ENCODE peak calls at places on chromosomes 13 and 19, in ten cellular contexts. H is OCI-LY7, E is GM23338, A is GM23248, K is SK-N-SH, L is HCT116, Q is MM.1S, F is PC-3, O is hepatocyte, P is Karpas-422. M is an unnamed sample. For H3K9me2, the result is how much of the 10 kb centered on the place peaks cover.

GRCh38 chr13:20654156-20654555 is 49.3 kb upstream of the IL17D start:
- DNase-seq in A (peak), L (no peak), O (no peak), F (peak), E (no peak), K (no peak), P (no peak), Q (no peak), H (no peak), M (no peak)

GRCh38 chr13:21218351-21219043 is 42.0 kb downstream of the MRPL57 start:
- DNase-seq in O (no peak), H (no peak), P (no peak), K (no peak), A (no peak), E (no peak), L (no peak), F (peak), Q (peak), M (no peak)

GRCh38 chr19:15417699-15418098 is 1.1 kb downstream of the AKAP8L start:
- DNase-seq in Q (no peak), F (peak), K (no peak), L (no peak), P (no peak), H (peak), O (no peak), A (peak), E (no peak), M (no peak)

GRCh38 chr19:42178791-42179500 is 38.5 kb downstream of the DEDD2 start:
- DNase-seq in P (peak), F (no peak), O (no peak), A (no peak), L (no peak), K (peak), E (peak), Q (no peak), H (peak), M (no peak)

GRCh38 chr19:3494051-3494450 is 6.4 kb downstream of the DOHH start:
- DNase-seq in Q (no peak), H (peak), K (peak), E (peak), F (no peak), L (no peak), A (no peak), O (no peak), P (peak), M (no peak)

GRCh38 chr19:49879243-49879960 is 1.9 kb downstream of the TBC1D17 start:
- DNase-seq in H (no peak), E (no peak), O (no peak), P (peak), L (peak), F (peak), K (no peak), A (no peak), Q (no peak), M (no peak)

GRCh38 chr13:113915786-113916329 is 52.0 kb upstream of the GAS6 start:
- DNase-seq in O (no peak), Q (no peak), E (no peak), H (no peak), F (no peak), L (no peak), P (no peak), A (no peak), K (no peak), M (no peak)

GRCh38 chr13:66154981-66155380 is 1075.2 kb downstream of the PCDH9 start:
- DNase-seq in Q (no peak), F (no peak), A (no peak), O (no peak), H (peak), E (no peak), K (no peak), L (no peak), P (no peak), M (no peak)

GRCh38 chr19:30968210-30968609 is 381.0 kb downstream of the TSHZ3 start:
- DNase-seq in Q (peak), E (peak), L (no peak), A (peak), H (no peak), K (no peak), O (no peak), P (peak), F (no peak), M (peak)

GRCh38 chr13:111363591-111363990 is 43.1 kb downstream of the TEX29 start:
- DNase-seq in P (no peak), A (no peak), E (no peak), Q (no peak), F (no peak), O (no peak), H (no peak), L (no peak), K (no peak), M (no peak)

GRCh38 chr13:27379694-27380596 is 44.5 kb upstream of the GTF3A start:
- DNase-seq in L (peak), A (peak), E (peak), P (peak), F (peak), Q (peak), H (peak), K (peak), O (peak), M (peak)

GRCh38 chr13:31053896-31054295 is 107.8 kb downstream of the HSPH1 start:
- DNase-seq in K (no peak), H (no peak), Q (no peak), P (no peak), A (no peak), O (no peak), L (no peak), F (no peak), E (no peak), M (no peak)

GRCh38 chr13:43934273-43934672 is 54.6 kb downstream of the LACC1 start:
- DNase-seq in F (peak), Q (no peak), A (peak), E (no peak), L (no peak), P (no peak), O (no peak), H (no peak), K (no peak), M (no peak)

GRCh38 chr13:43935878-43936277 is 56.2 kb downstream of the LACC1 start:
- DNase-seq in Q (no peak), P (no peak), L (no peak), E (no peak), O (no peak), H (no peak), A (peak), F (no peak), K (no peak), M (no peak)

GRCh38 chr13:43937839-43938238 is 58.1 kb downstream of the LACC1 start:
- DNase-seq in P (no peak), K (no peak), A (no peak), H (no peak), O (no peak), L (no peak), F (no peak), Q (no peak), E (no peak), M (no peak)

GRCh38 chr13:43936630-43937029 is 56.9 kb downstream of the LACC1 start:
- DNase-seq in L (no peak), F (no peak), P (no peak), E (no peak), A (peak), O (no peak), Q (no peak), H (no peak), K (no peak), M (no peak)

GRCh38 chr13:43933378-43933777 is 53.7 kb downstream of the LACC1 start:
- DNase-seq in K (no peak), A (no peak), O (no peak), H (no peak), L (no peak), Q (no peak), F (no peak), E (no peak), P (no peak), M (no peak)
- H3K9me2 ChIP-seq in K (under half), A (under half), O (under half), H (under half), L (under half), Q (under half), F (under half), E (under half), P (under half), M (under half)

GRCh38 chr19:13669780-13670355 is 94.5 kb upstream of the MRI1 start:
- DNase-seq in K (no peak), P (no peak), H (no peak), F (no peak), O (no peak), L (no peak), A (no peak), Q (no peak), E (no peak), M (no peak)
- H2AFZ ChIP-seq in K (no peak), P (no peak), H (no peak), F (no peak), O (no peak), L (no peak), A (no peak), Q (no peak), E (no peak), M (no peak)

DNA sequence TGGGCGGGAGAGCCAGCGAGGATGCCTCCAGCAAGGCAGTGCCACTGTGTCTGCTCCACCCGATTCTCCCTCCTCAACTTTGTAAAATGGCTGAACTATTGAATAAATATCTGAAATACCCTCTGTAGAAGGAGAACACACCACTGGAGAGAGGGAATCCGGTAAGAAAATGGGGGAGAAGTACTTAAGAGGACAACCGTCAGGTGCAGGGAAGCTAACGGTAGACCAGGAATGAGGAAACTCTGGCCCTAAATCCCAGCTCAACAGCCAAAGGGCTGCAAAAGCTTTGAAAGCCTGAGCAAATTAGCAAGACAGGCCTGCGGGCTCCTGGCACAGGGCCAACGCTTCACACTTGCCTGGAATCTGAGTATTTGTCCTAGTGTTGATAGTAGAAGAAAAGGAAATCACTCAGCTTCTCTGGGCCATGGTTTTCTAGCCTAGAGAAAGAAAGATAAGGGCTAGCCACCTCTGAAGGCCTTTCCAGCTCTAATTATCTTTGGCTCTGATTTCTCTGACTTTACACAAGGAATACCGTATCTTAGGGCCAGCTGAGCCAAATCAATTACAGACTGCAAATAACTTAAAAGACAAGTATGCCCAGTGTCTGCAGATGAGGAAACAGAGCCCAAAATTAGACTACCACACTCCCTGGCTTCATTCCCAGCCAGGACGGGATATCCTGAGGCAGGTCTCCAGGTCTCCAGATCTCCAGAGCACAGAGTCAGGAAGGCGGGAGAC is 69.7 kb downstream of the STK24 start:
- DNase-seq in E (peak), K (peak), A (peak), P (no peak), H (no peak), Q (no peak), F (peak), O (peak), L (no peak), M (peak)
- H3K4me3 ChIP-seq in E (no peak), K (no peak), A (no peak), P (no peak), H (no peak), Q (no peak), F (no peak), O (no peak), L (no peak), M (no peak)

DNA sequence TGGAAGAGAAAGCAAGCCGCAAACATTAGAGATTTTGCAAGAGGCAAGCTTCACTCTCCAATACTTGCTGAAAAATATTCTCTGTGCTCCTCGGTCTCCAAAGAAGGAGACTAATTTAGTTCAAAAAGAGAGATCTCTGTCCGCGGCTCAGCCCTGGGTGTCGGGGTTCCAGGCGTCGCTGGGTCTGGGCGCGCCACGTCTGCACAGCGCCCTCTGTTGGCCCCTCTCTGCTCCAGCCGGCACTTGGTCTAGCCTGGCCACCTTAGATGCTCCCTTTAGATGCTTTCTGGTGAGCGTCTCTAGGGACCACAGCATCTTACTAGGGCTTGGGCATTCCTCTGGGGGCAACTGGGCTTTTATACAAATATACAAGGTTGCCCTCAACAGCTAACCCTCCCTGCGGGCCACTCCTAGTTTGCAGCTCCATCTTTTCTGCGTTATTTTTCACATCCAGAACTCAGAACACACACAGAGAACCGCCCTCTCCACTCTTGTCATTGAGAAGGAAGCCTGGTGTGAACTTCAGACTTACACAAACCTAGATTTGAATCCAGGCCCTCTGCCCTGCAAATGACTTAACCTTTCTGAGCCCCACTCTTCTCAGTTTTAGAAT is 78.3 kb downstream of the CYSLTR2 start:
- DNase-seq in Q (peak), H (peak), P (peak), K (peak), F (peak), L (peak), A (peak), O (peak), E (peak), M (peak)
- H3K9me2 ChIP-seq in Q (under half), H (under half), P (under half), K (under half), F (under half), L (under half), A (under half), O (under half), E (under half), M (under half)

M was measured in PC-9.